ENCODE peak calls at places on chromosomes 4 and X, in six cellular contexts. G, Z, L, T, V and F are unnamed samples.

GRCh38 chr4:182240161-182241130 is 2.8 kb upstream of the TENM3 start:
- DNase-seq in G (peak), Z (no peak), L (peak), T (no peak), V (no peak), F (peak)

GRCh38 chr4:57424231-57424897 is 314.2 kb upstream of the IGFBP7 start:
- DNase-seq in G (no peak), Z (peak), L (peak), T (no peak), V (no peak), F (no peak)

GRCh38 chrX:31397119-31397518 is 325.3 kb upstream of the FTHL17 start:
- DNase-seq in G (no peak), Z (no peak), L (peak), T (no peak), V (no peak), F (peak)

GRCh38 chrX:139738581-139738980 is 30.6 kb upstream of the MCF2 start:
- DNase-seq in G (no peak), Z (no peak), L (peak), T (peak), V (no peak), F (no peak)

GRCh38 chr4:11424000-11424399 is 4.7 kb downstream of the HS3ST1 start:
- DNase-seq in G (peak), Z (no peak), L (peak), T (peak), V (peak), F (peak)

GRCh38 chr4:156052116-156052515 is 98.5 kb upstream of the CTSO start:
- DNase-seq in G (no peak), Z (no peak), L (no peak), T (no peak), V (no peak), F (no peak)

GRCh38 chr4:21012851-21013331 is 312.6 kb downstream of the PACRGL start:
- DNase-seq in G (no peak), Z (no peak), L (peak), T (no peak), V (no peak), F (no peak)

GRCh38 chr4:137531951-137532868 is at the start of gene PCDH18:
- DNase-seq in G (no peak), Z (peak), L (peak), T (peak), V (peak), F (peak)

GRCh38 chrX:136779346-136779781 is 1.4 kb downstream of the ARHGEF6 start:
- DNase-seq in G (no peak), Z (no peak), L (peak), T (peak), V (no peak), F (no peak)

GRCh38 chr4:151555151-151555945 is 146.4 kb downstream of the FHIP1A start:
- DNase-seq in G (no peak), Z (no peak), L (no peak), T (no peak), V (no peak), F (no peak)

GRCh38 chrX:155094468-155095061 is 23.3 kb downstream of the BRCC3 start:
- DNase-seq in G (no peak), Z (peak), L (peak), T (peak), V (no peak), F (peak)

GRCh38 chr4:153153339-153153851 is 50.8 kb upstream of the TRIM2 start:
- DNase-seq in G (peak), Z (peak), L (peak), T (peak), V (peak), F (peak)

GRCh38 chr4:153154010-153154975 is 50.0 kb upstream of the TRIM2 start:
- DNase-seq in G (no peak), Z (no peak), L (peak), T (no peak), V (no peak), F (peak)

GRCh38 chr4:153148796-153149195 is 55.4 kb upstream of the TRIM2 start:
- DNase-seq in G (no peak), Z (no peak), L (no peak), T (no peak), V (no peak), F (no peak)

GRCh38 chr4:153152453-153153338 is 51.5 kb upstream of the TRIM2 start:
- DNase-seq in G (no peak), Z (peak), L (peak), T (peak), V (peak), F (peak)

DNA sequence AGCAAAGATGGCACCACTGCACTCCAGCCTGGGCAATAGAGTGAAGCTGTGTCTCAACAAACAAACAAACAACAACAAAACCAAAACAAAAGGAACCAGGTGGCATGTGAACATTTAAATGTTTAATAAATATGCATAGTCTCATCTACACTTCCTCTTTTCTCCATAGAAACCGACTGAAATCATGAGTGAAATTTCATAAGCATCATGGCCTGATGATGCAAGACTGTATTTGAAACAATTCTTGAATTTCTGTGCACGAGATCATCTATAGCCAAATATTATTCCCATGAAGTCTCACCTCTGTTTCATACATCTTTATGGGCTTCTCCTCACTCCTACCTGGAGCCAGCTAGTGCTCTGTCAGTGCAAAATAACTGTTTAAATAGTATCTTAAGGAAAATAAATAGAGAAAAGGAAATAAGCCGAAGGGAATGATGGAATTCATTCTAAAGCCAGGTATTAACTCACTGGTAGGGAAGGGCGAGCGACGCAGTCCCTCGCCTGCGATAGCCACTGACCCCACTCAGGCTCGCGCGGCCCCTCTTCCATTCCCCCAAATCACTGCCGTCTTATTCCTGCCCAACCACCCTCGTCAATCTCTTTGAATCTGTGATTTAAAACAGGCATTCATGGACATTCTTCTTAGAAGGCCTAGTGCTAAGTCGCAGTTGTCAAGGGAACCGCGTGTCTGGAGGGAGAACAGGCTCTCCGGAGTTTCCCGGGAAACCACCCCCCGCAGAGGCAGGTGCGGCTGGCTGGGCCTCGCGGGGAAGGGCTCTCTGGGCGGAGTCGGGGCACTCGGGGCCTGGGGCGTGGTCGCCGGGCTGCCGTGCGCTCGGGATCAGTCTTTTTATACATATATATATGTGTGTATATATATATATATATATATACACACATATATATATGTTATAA is 52.4 kb upstream of the TRIM2 start:
- DNase-seq in G (no peak), Z (peak), L (peak), T (peak), V (peak), F (peak)
- H3K4me3 ChIP-seq in G (peak), Z (no peak), L (no peak), T (no peak), V (no peak), F (no peak)

GRCh38 chr4:119136541-119136940 is 909 bp downstream of the MYOZ2 start:
- DNase-seq in G (no peak), Z (no peak), L (peak), T (no peak), V (no peak), F (no peak)
- TF ChIP-seq CTCF in G (no peak), Z (no peak), L (peak), T (no peak), V (no peak), F (peak)

GRCh38 chrX:134148293-134148692 is 88.7 kb upstream of the CCDC160 start:
- DNase-seq in G (no peak), Z (no peak), L (peak), T (no peak), V (no peak), F (no peak)
- H3K4me3 ChIP-seq in G (no peak), Z (no peak), L (peak), T (no peak), V (no peak), F (peak)

GRCh38 chr4:145498430-145498829 is 16.8 kb downstream of the SMAD1 start:
- DNase-seq in G (no peak), Z (no peak), L (no peak), T (peak), V (no peak), F (no peak)
- TF ChIP-seq CTCF in G (no peak), Z (no peak), L (no peak), T (no peak), V (no peak), F (no peak)

GRCh38 chrX:38610839-38611238 is 49.5 kb downstream of the TSPAN7 start:
- DNase-seq in G (no peak), Z (no peak), L (no peak), T (no peak), V (no peak), F (no peak)

GRCh38 chrX:38618152-38618551 is 56.8 kb downstream of the TSPAN7 start:
- DNase-seq in G (no peak), Z (no peak), L (no peak), T (peak), V (no peak), F (no peak)

GRCh38 chrX:38616904-38617303 is 55.6 kb downstream of the TSPAN7 start:
- DNase-seq in G (no peak), Z (peak), L (no peak), T (no peak), V (no peak), F (no peak)

GRCh38 chrX:38612281-38612680 is 50.9 kb downstream of the TSPAN7 start:
- DNase-seq in G (no peak), Z (no peak), L (no peak), T (no peak), V (no peak), F (no peak)

GRCh38 chrX:38614485-38614884 is 53.1 kb downstream of the TSPAN7 start:
- DNase-seq in G (no peak), Z (peak), L (no peak), T (no peak), V (no peak), F (no peak)
- H3K4me3 ChIP-seq in G (no peak), Z (no peak), L (no peak), T (no peak), V (no peak), F (no peak)

DNA sequence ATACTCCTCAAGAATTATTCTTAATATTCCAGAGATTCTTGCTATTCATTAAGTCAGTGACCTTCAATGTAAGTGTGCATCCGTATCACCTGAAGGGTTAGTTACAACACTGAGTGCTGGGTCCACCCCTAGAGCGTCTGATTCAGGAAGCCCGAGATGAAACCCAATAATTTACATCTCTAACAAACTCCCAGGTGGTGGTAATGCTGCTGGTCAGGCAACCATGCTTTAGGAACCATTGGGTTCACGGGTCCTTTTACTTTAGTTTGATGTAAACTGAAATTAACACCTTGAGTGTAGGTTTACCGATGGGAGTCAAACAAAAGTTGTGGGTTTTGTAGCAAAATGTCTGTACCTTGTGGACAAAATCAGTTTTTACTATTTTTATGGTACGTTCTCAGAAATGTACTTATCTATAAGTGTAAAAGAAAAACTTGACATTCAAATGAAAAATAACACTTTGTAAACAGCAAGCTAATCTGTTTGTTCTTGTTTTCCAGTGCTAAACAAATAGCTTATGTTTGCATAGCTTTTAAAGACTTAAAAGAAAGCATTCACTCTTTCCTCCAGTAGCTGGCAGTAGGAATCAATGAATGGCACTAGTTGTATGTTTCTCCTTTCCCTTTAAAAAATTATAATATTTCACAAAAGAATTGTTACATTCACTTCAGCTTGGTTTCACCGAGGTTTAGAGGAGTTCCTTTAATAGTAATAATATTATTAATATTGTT is 32.7 kb downstream of the ACE2 start:
- DNase-seq in G (no peak), Z (no peak), L (no peak), T (no peak), V (no peak), F (no peak)
- TF ChIP-seq CTCF in G (peak), Z (peak), L (peak), T (no peak), V (no peak), F (peak)